ENCODE peak calls at places on chromosomes 3 and 15, in nine cellular contexts. One of them, this sample, is unnamed.

GRCh38 chr3:13772321-13772745 is 107.5 kb downstream of the WNT7A start:
- DNase-seq in activated CD4-positive, alpha-beta T cell treated with anti-CD3 and anti-CD28 coated beads for 1 hour: no peak
- DNase-seq in HTR-8/SVneo: no peak
- DNase-seq in fibroblast of lung: no peak
- DNase-seq in C1 segment of cervical spinal cord: no peak
- DNase-seq in mucosa of gallbladder: no peak
- DNase-seq in stimulated activated CD4-positive, alpha-beta T cell treated with anti-CD3 and anti-CD28 coated beads, Interleukin-1b, Interleukin-23, amount 100 ng/mL, for 1 hour: no peak
- DNase-seq in pancreas: no peak
- DNase-seq in activated gamma-delta T cell treated with anti-CD3 and anti-CD28 coated beads, Interleukin-2, amount 50 U/mL, for 16 hours: no peak
- DNase-seq in this sample: no peak

GRCh38 chr3:192188218-192188835 is 539.0 kb downstream of the FGF12 start:
- DNase-seq in activated CD4-positive, alpha-beta T cell treated with anti-CD3 and anti-CD28 coated beads for 1 hour: no peak
- DNase-seq in HTR-8/SVneo: peak
- DNase-seq in fibroblast of lung: peak
- DNase-seq in C1 segment of cervical spinal cord: no peak
- DNase-seq in mucosa of gallbladder: peak
- DNase-seq in stimulated activated CD4-positive, alpha-beta T cell treated with anti-CD3 and anti-CD28 coated beads, Interleukin-1b, Interleukin-23, amount 100 ng/mL, for 1 hour: peak
- DNase-seq in pancreas: peak
- DNase-seq in activated gamma-delta T cell treated with anti-CD3 and anti-CD28 coated beads, Interleukin-2, amount 50 U/mL, for 16 hours: no peak
- DNase-seq in this sample: peak

GRCh38 chr3:188531210-188531609 is 377.3 kb downstream of the LPP start:
- DNase-seq in activated CD4-positive, alpha-beta T cell treated with anti-CD3 and anti-CD28 coated beads for 1 hour: no peak
- DNase-seq in HTR-8/SVneo: no peak
- DNase-seq in fibroblast of lung: peak
- DNase-seq in C1 segment of cervical spinal cord: no peak
- DNase-seq in mucosa of gallbladder: no peak
- DNase-seq in stimulated activated CD4-positive, alpha-beta T cell treated with anti-CD3 and anti-CD28 coated beads, Interleukin-1b, Interleukin-23, amount 100 ng/mL, for 1 hour: no peak
- DNase-seq in pancreas: no peak
- DNase-seq in activated gamma-delta T cell treated with anti-CD3 and anti-CD28 coated beads, Interleukin-2, amount 50 U/mL, for 16 hours: no peak
- DNase-seq in this sample: no peak

GRCh38 chr15:93347917-93348316 is 258.9 kb upstream of the RGMA start:
- DNase-seq in activated CD4-positive, alpha-beta T cell treated with anti-CD3 and anti-CD28 coated beads for 1 hour: no peak
- DNase-seq in HTR-8/SVneo: no peak
- DNase-seq in fibroblast of lung: no peak
- DNase-seq in C1 segment of cervical spinal cord: no peak
- DNase-seq in mucosa of gallbladder: no peak
- DNase-seq in stimulated activated CD4-positive, alpha-beta T cell treated with anti-CD3 and anti-CD28 coated beads, Interleukin-1b, Interleukin-23, amount 100 ng/mL, for 1 hour: no peak
- DNase-seq in pancreas: no peak
- DNase-seq in activated gamma-delta T cell treated with anti-CD3 and anti-CD28 coated beads, Interleukin-2, amount 50 U/mL, for 16 hours: no peak
- DNase-seq in this sample: no peak

GRCh38 chr3:8856031-8856430 is 86.6 kb upstream of the OXTR start:
- DNase-seq in activated CD4-positive, alpha-beta T cell treated with anti-CD3 and anti-CD28 coated beads for 1 hour: no peak
- DNase-seq in HTR-8/SVneo: no peak
- DNase-seq in fibroblast of lung: no peak
- DNase-seq in C1 segment of cervical spinal cord: no peak
- DNase-seq in mucosa of gallbladder: no peak
- DNase-seq in stimulated activated CD4-positive, alpha-beta T cell treated with anti-CD3 and anti-CD28 coated beads, Interleukin-1b, Interleukin-23, amount 100 ng/mL, for 1 hour: no peak
- DNase-seq in pancreas: no peak
- DNase-seq in activated gamma-delta T cell treated with anti-CD3 and anti-CD28 coated beads, Interleukin-2, amount 50 U/mL, for 16 hours: no peak
- DNase-seq in this sample: no peak

GRCh38 chr15:77002436-77002835 is 7.5 kb downstream of the PSTPIP1 start:
- DNase-seq in activated CD4-positive, alpha-beta T cell treated with anti-CD3 and anti-CD28 coated beads for 1 hour: no peak
- DNase-seq in HTR-8/SVneo: no peak
- DNase-seq in fibroblast of lung: peak
- DNase-seq in C1 segment of cervical spinal cord: no peak
- DNase-seq in mucosa of gallbladder: no peak
- DNase-seq in stimulated activated CD4-positive, alpha-beta T cell treated with anti-CD3 and anti-CD28 coated beads, Interleukin-1b, Interleukin-23, amount 100 ng/mL, for 1 hour: no peak
- DNase-seq in pancreas: peak
- DNase-seq in activated gamma-delta T cell treated with anti-CD3 and anti-CD28 coated beads, Interleukin-2, amount 50 U/mL, for 16 hours: no peak
- DNase-seq in this sample: no peak

GRCh38 chr15:45429974-45430792 is 51.8 kb upstream of the GATM start:
- DNase-seq in activated CD4-positive, alpha-beta T cell treated with anti-CD3 and anti-CD28 coated beads for 1 hour: peak
- DNase-seq in HTR-8/SVneo: peak
- DNase-seq in fibroblast of lung: peak
- DNase-seq in C1 segment of cervical spinal cord: no peak
- DNase-seq in mucosa of gallbladder: peak
- DNase-seq in stimulated activated CD4-positive, alpha-beta T cell treated with anti-CD3 and anti-CD28 coated beads, Interleukin-1b, Interleukin-23, amount 100 ng/mL, for 1 hour: peak
- DNase-seq in pancreas: peak
- DNase-seq in activated gamma-delta T cell treated with anti-CD3 and anti-CD28 coated beads, Interleukin-2, amount 50 U/mL, for 16 hours: peak
- DNase-seq in this sample: peak

GRCh38 chr3:129398803-129399144 is 29.7 kb downstream of the EFCAB12 start:
- DNase-seq in activated CD4-positive, alpha-beta T cell treated with anti-CD3 and anti-CD28 coated beads for 1 hour: no peak
- DNase-seq in HTR-8/SVneo: no peak
- DNase-seq in fibroblast of lung: peak
- DNase-seq in C1 segment of cervical spinal cord: no peak
- DNase-seq in mucosa of gallbladder: no peak
- DNase-seq in stimulated activated CD4-positive, alpha-beta T cell treated with anti-CD3 and anti-CD28 coated beads, Interleukin-1b, Interleukin-23, amount 100 ng/mL, for 1 hour: no peak
- DNase-seq in pancreas: no peak
- DNase-seq in activated gamma-delta T cell treated with anti-CD3 and anti-CD28 coated beads, Interleukin-2, amount 50 U/mL, for 16 hours: no peak
- DNase-seq in this sample: peak

GRCh38 chr3:190585771-190586630 is 72.1 kb downstream of the IL1RAP start:
- DNase-seq in activated CD4-positive, alpha-beta T cell treated with anti-CD3 and anti-CD28 coated beads for 1 hour: no peak
- DNase-seq in HTR-8/SVneo: peak
- DNase-seq in fibroblast of lung: peak
- DNase-seq in C1 segment of cervical spinal cord: no peak
- DNase-seq in mucosa of gallbladder: peak
- DNase-seq in stimulated activated CD4-positive, alpha-beta T cell treated with anti-CD3 and anti-CD28 coated beads, Interleukin-1b, Interleukin-23, amount 100 ng/mL, for 1 hour: peak
- DNase-seq in pancreas: no peak
- DNase-seq in activated gamma-delta T cell treated with anti-CD3 and anti-CD28 coated beads, Interleukin-2, amount 50 U/mL, for 16 hours: no peak
- DNase-seq in this sample: no peak

GRCh38 chr3:194176274-194176991 is 40.5 kb downstream of the HES1 start:
- DNase-seq in activated CD4-positive, alpha-beta T cell treated with anti-CD3 and anti-CD28 coated beads for 1 hour: no peak
- DNase-seq in HTR-8/SVneo: no peak
- DNase-seq in fibroblast of lung: no peak
- DNase-seq in C1 segment of cervical spinal cord: no peak
- DNase-seq in mucosa of gallbladder: no peak
- DNase-seq in stimulated activated CD4-positive, alpha-beta T cell treated with anti-CD3 and anti-CD28 coated beads, Interleukin-1b, Interleukin-23, amount 100 ng/mL, for 1 hour: no peak
- DNase-seq in pancreas: no peak
- DNase-seq in activated gamma-delta T cell treated with anti-CD3 and anti-CD28 coated beads, Interleukin-2, amount 50 U/mL, for 16 hours: no peak
- DNase-seq in this sample: peak

GRCh38 chr3:52171577-52172261 is 17.5 kb upstream of the POC1A start:
- DNase-seq in activated CD4-positive, alpha-beta T cell treated with anti-CD3 and anti-CD28 coated beads for 1 hour: no peak
- DNase-seq in HTR-8/SVneo: peak
- DNase-seq in fibroblast of lung: peak
- DNase-seq in C1 segment of cervical spinal cord: no peak
- DNase-seq in mucosa of gallbladder: no peak
- DNase-seq in stimulated activated CD4-positive, alpha-beta T cell treated with anti-CD3 and anti-CD28 coated beads, Interleukin-1b, Interleukin-23, amount 100 ng/mL, for 1 hour: no peak
- DNase-seq in pancreas: no peak
- DNase-seq in activated gamma-delta T cell treated with anti-CD3 and anti-CD28 coated beads, Interleukin-2, amount 50 U/mL, for 16 hours: no peak
- DNase-seq in this sample: no peak

GRCh38 chr3:32384938-32385337 is 6.7 kb upstream of the CMTM7 start:
- DNase-seq in activated CD4-positive, alpha-beta T cell treated with anti-CD3 and anti-CD28 coated beads for 1 hour: no peak
- DNase-seq in HTR-8/SVneo: no peak
- DNase-seq in fibroblast of lung: peak
- DNase-seq in C1 segment of cervical spinal cord: no peak
- DNase-seq in mucosa of gallbladder: no peak
- DNase-seq in stimulated activated CD4-positive, alpha-beta T cell treated with anti-CD3 and anti-CD28 coated beads, Interleukin-1b, Interleukin-23, amount 100 ng/mL, for 1 hour: no peak
- DNase-seq in pancreas: no peak
- DNase-seq in activated gamma-delta T cell treated with anti-CD3 and anti-CD28 coated beads, Interleukin-2, amount 50 U/mL, for 16 hours: no peak
- DNase-seq in this sample: peak

GRCh38 chr15:63088532-63089245 is 33.0 kb upstream of the LACTB start:
- DNase-seq in activated CD4-positive, alpha-beta T cell treated with anti-CD3 and anti-CD28 coated beads for 1 hour: no peak
- DNase-seq in HTR-8/SVneo: no peak
- DNase-seq in fibroblast of lung: no peak
- DNase-seq in C1 segment of cervical spinal cord: no peak
- DNase-seq in mucosa of gallbladder: no peak
- DNase-seq in stimulated activated CD4-positive, alpha-beta T cell treated with anti-CD3 and anti-CD28 coated beads, Interleukin-1b, Interleukin-23, amount 100 ng/mL, for 1 hour: no peak
- DNase-seq in pancreas: no peak
- DNase-seq in activated gamma-delta T cell treated with anti-CD3 and anti-CD28 coated beads, Interleukin-2, amount 50 U/mL, for 16 hours: no peak
- DNase-seq in this sample: no peak

GRCh38 chr3:42746455-42747450 is 26.3 kb downstream of the CCDC13 start:
- DNase-seq in activated CD4-positive, alpha-beta T cell treated with anti-CD3 and anti-CD28 coated beads for 1 hour: no peak
- DNase-seq in HTR-8/SVneo: no peak
- DNase-seq in fibroblast of lung: peak
- DNase-seq in C1 segment of cervical spinal cord: no peak
- DNase-seq in mucosa of gallbladder: peak
- DNase-seq in stimulated activated CD4-positive, alpha-beta T cell treated with anti-CD3 and anti-CD28 coated beads, Interleukin-1b, Interleukin-23, amount 100 ng/mL, for 1 hour: no peak
- DNase-seq in pancreas: no peak
- DNase-seq in activated gamma-delta T cell treated with anti-CD3 and anti-CD28 coated beads, Interleukin-2, amount 50 U/mL, for 16 hours: no peak
- DNase-seq in this sample: no peak

GRCh38 chr15:64780600-64781156 is 5.3 kb upstream of the RBPMS2 start:
- DNase-seq in activated CD4-positive, alpha-beta T cell treated with anti-CD3 and anti-CD28 coated beads for 1 hour: no peak
- DNase-seq in HTR-8/SVneo: no peak
- DNase-seq in fibroblast of lung: no peak
- DNase-seq in C1 segment of cervical spinal cord: no peak
- DNase-seq in mucosa of gallbladder: no peak
- DNase-seq in stimulated activated CD4-positive, alpha-beta T cell treated with anti-CD3 and anti-CD28 coated beads, Interleukin-1b, Interleukin-23, amount 100 ng/mL, for 1 hour: no peak
- DNase-seq in pancreas: no peak
- DNase-seq in activated gamma-delta T cell treated with anti-CD3 and anti-CD28 coated beads, Interleukin-2, amount 50 U/mL, for 16 hours: no peak
- DNase-seq in this sample: no peak

GRCh38 chr3:151795276-151795675 is 18.6 kb upstream of the AADAC start:
- DNase-seq in activated CD4-positive, alpha-beta T cell treated with anti-CD3 and anti-CD28 coated beads for 1 hour: no peak
- DNase-seq in HTR-8/SVneo: peak
- DNase-seq in fibroblast of lung: peak
- DNase-seq in C1 segment of cervical spinal cord: no peak
- DNase-seq in mucosa of gallbladder: no peak
- DNase-seq in stimulated activated CD4-positive, alpha-beta T cell treated with anti-CD3 and anti-CD28 coated beads, Interleukin-1b, Interleukin-23, amount 100 ng/mL, for 1 hour: no peak
- DNase-seq in pancreas: no peak
- DNase-seq in activated gamma-delta T cell treated with anti-CD3 and anti-CD28 coated beads, Interleukin-2, amount 50 U/mL, for 16 hours: no peak
- DNase-seq in this sample: no peak

GRCh38 chr3:60076307-60076706 is 1026.5 kb upstream of the CFAP20DC start:
- DNase-seq in activated CD4-positive, alpha-beta T cell treated with anti-CD3 and anti-CD28 coated beads for 1 hour: no peak
- DNase-seq in HTR-8/SVneo: no peak
- DNase-seq in fibroblast of lung: peak
- DNase-seq in C1 segment of cervical spinal cord: no peak
- DNase-seq in mucosa of gallbladder: no peak
- DNase-seq in stimulated activated CD4-positive, alpha-beta T cell treated with anti-CD3 and anti-CD28 coated beads, Interleukin-1b, Interleukin-23, amount 100 ng/mL, for 1 hour: no peak
- DNase-seq in pancreas: no peak
- DNase-seq in activated gamma-delta T cell treated with anti-CD3 and anti-CD28 coated beads, Interleukin-2, amount 50 U/mL, for 16 hours: no peak
- DNase-seq in this sample: no peak

GRCh38 chr3:77906102-77906709 is 866.3 kb downstream of the ROBO2 start:
- DNase-seq in activated CD4-positive, alpha-beta T cell treated with anti-CD3 and anti-CD28 coated beads for 1 hour: no peak
- DNase-seq in HTR-8/SVneo: no peak
- DNase-seq in fibroblast of lung: peak
- DNase-seq in C1 segment of cervical spinal cord: no peak
- DNase-seq in mucosa of gallbladder: no peak
- DNase-seq in stimulated activated CD4-positive, alpha-beta T cell treated with anti-CD3 and anti-CD28 coated beads, Interleukin-1b, Interleukin-23, amount 100 ng/mL, for 1 hour: no peak
- DNase-seq in pancreas: no peak
- DNase-seq in activated gamma-delta T cell treated with anti-CD3 and anti-CD28 coated beads, Interleukin-2, amount 50 U/mL, for 16 hours: no peak
- DNase-seq in this sample: no peak

GRCh38 chr3:120113128-120114116 is 19.2 kb upstream of the GSK3B start:
- DNase-seq in activated CD4-positive, alpha-beta T cell treated with anti-CD3 and anti-CD28 coated beads for 1 hour: no peak
- DNase-seq in HTR-8/SVneo: peak
- DNase-seq in fibroblast of lung: peak
- DNase-seq in C1 segment of cervical spinal cord: no peak
- DNase-seq in mucosa of gallbladder: no peak
- DNase-seq in stimulated activated CD4-positive, alpha-beta T cell treated with anti-CD3 and anti-CD28 coated beads, Interleukin-1b, Interleukin-23, amount 100 ng/mL, for 1 hour: no peak
- DNase-seq in pancreas: no peak
- DNase-seq in activated gamma-delta T cell treated with anti-CD3 and anti-CD28 coated beads, Interleukin-2, amount 50 U/mL, for 16 hours: no peak
- DNase-seq in this sample: no peak

GRCh38 chr3:43923101-43923979 is 232.6 kb downstream of the ABHD5 start:
- DNase-seq in activated CD4-positive, alpha-beta T cell treated with anti-CD3 and anti-CD28 coated beads for 1 hour: no peak
- DNase-seq in HTR-8/SVneo: no peak
- DNase-seq in fibroblast of lung: no peak
- DNase-seq in C1 segment of cervical spinal cord: no peak
- DNase-seq in mucosa of gallbladder: no peak
- DNase-seq in stimulated activated CD4-positive, alpha-beta T cell treated with anti-CD3 and anti-CD28 coated beads, Interleukin-1b, Interleukin-23, amount 100 ng/mL, for 1 hour: no peak
- DNase-seq in pancreas: no peak
- DNase-seq in activated gamma-delta T cell treated with anti-CD3 and anti-CD28 coated beads, Interleukin-2, amount 50 U/mL, for 16 hours: no peak
- DNase-seq in this sample: peak

GRCh38 chr3:81302045-81302444 is 459.4 kb downstream of the GBE1 start:
- DNase-seq in activated CD4-positive, alpha-beta T cell treated with anti-CD3 and anti-CD28 coated beads for 1 hour: no peak
- DNase-seq in HTR-8/SVneo: peak
- DNase-seq in fibroblast of lung: peak
- DNase-seq in C1 segment of cervical spinal cord: no peak
- DNase-seq in mucosa of gallbladder: peak
- DNase-seq in stimulated activated CD4-positive, alpha-beta T cell treated with anti-CD3 and anti-CD28 coated beads, Interleukin-1b, Interleukin-23, amount 100 ng/mL, for 1 hour: no peak
- DNase-seq in pancreas: no peak
- DNase-seq in activated gamma-delta T cell treated with anti-CD3 and anti-CD28 coated beads, Interleukin-2, amount 50 U/mL, for 16 hours: no peak
- DNase-seq in this sample: peak

GRCh38 chr3:64685331-64685799 is 2.4 kb downstream of the ADAMTS9 start:
- DNase-seq in activated CD4-positive, alpha-beta T cell treated with anti-CD3 and anti-CD28 coated beads for 1 hour: no peak
- DNase-seq in HTR-8/SVneo: no peak
- DNase-seq in fibroblast of lung: peak
- DNase-seq in C1 segment of cervical spinal cord: no peak
- DNase-seq in mucosa of gallbladder: peak
- DNase-seq in stimulated activated CD4-positive, alpha-beta T cell treated with anti-CD3 and anti-CD28 coated beads, Interleukin-1b, Interleukin-23, amount 100 ng/mL, for 1 hour: no peak
- DNase-seq in pancreas: no peak
- DNase-seq in activated gamma-delta T cell treated with anti-CD3 and anti-CD28 coated beads, Interleukin-2, amount 50 U/mL, for 16 hours: no peak
- DNase-seq in this sample: no peak

GRCh38 chr15:33789141-33789540 is 179.2 kb upstream of the CHRM5 start:
- DNase-seq in activated CD4-positive, alpha-beta T cell treated with anti-CD3 and anti-CD28 coated beads for 1 hour: no peak
- DNase-seq in HTR-8/SVneo: peak
- DNase-seq in fibroblast of lung: peak
- DNase-seq in C1 segment of cervical spinal cord: no peak
- DNase-seq in mucosa of gallbladder: no peak
- DNase-seq in stimulated activated CD4-positive, alpha-beta T cell treated with anti-CD3 and anti-CD28 coated beads, Interleukin-1b, Interleukin-23, amount 100 ng/mL, for 1 hour: no peak
- DNase-seq in pancreas: no peak
- DNase-seq in activated gamma-delta T cell treated with anti-CD3 and anti-CD28 coated beads, Interleukin-2, amount 50 U/mL, for 16 hours: no peak
- DNase-seq in this sample: peak

GRCh38 chr3:85560088-85560790 is 601.5 kb downstream of the CADM2 start:
- DNase-seq in activated CD4-positive, alpha-beta T cell treated with anti-CD3 and anti-CD28 coated beads for 1 hour: no peak
- DNase-seq in HTR-8/SVneo: no peak
- DNase-seq in fibroblast of lung: peak
- DNase-seq in C1 segment of cervical spinal cord: no peak
- DNase-seq in mucosa of gallbladder: no peak
- DNase-seq in stimulated activated CD4-positive, alpha-beta T cell treated with anti-CD3 and anti-CD28 coated beads, Interleukin-1b, Interleukin-23, amount 100 ng/mL, for 1 hour: no peak
- DNase-seq in pancreas: no peak
- DNase-seq in activated gamma-delta T cell treated with anti-CD3 and anti-CD28 coated beads, Interleukin-2, amount 50 U/mL, for 16 hours: no peak
- DNase-seq in this sample: no peak

GRCh38 chr3:136042608-136043221 is 77.2 kb downstream of the PPP2R3A start:
- DNase-seq in activated CD4-positive, alpha-beta T cell treated with anti-CD3 and anti-CD28 coated beads for 1 hour: no peak
- DNase-seq in HTR-8/SVneo: peak
- DNase-seq in fibroblast of lung: peak
- DNase-seq in C1 segment of cervical spinal cord: no peak
- DNase-seq in mucosa of gallbladder: no peak
- DNase-seq in stimulated activated CD4-positive, alpha-beta T cell treated with anti-CD3 and anti-CD28 coated beads, Interleukin-1b, Interleukin-23, amount 100 ng/mL, for 1 hour: no peak
- DNase-seq in pancreas: no peak
- DNase-seq in activated gamma-delta T cell treated with anti-CD3 and anti-CD28 coated beads, Interleukin-2, amount 50 U/mL, for 16 hours: no peak
- DNase-seq in this sample: no peak

GRCh38 chr3:2166552-2166951 is 67.9 kb downstream of the CNTN4 start:
- DNase-seq in activated CD4-positive, alpha-beta T cell treated with anti-CD3 and anti-CD28 coated beads for 1 hour: no peak
- DNase-seq in HTR-8/SVneo: no peak
- DNase-seq in fibroblast of lung: no peak
- DNase-seq in C1 segment of cervical spinal cord: no peak
- DNase-seq in mucosa of gallbladder: no peak
- DNase-seq in stimulated activated CD4-positive, alpha-beta T cell treated with anti-CD3 and anti-CD28 coated beads, Interleukin-1b, Interleukin-23, amount 100 ng/mL, for 1 hour: no peak
- DNase-seq in pancreas: no peak
- DNase-seq in activated gamma-delta T cell treated with anti-CD3 and anti-CD28 coated beads, Interleukin-2, amount 50 U/mL, for 16 hours: no peak
- DNase-seq in this sample: no peak

GRCh38 chr15:74988007-74988800 is 7.2 kb upstream of the SCAMP5 start:
- DNase-seq in activated CD4-positive, alpha-beta T cell treated with anti-CD3 and anti-CD28 coated beads for 1 hour: no peak
- DNase-seq in HTR-8/SVneo: peak
- DNase-seq in fibroblast of lung: peak
- DNase-seq in C1 segment of cervical spinal cord: no peak
- DNase-seq in mucosa of gallbladder: peak
- DNase-seq in stimulated activated CD4-positive, alpha-beta T cell treated with anti-CD3 and anti-CD28 coated beads, Interleukin-1b, Interleukin-23, amount 100 ng/mL, for 1 hour: no peak
- DNase-seq in pancreas: peak
- DNase-seq in activated gamma-delta T cell treated with anti-CD3 and anti-CD28 coated beads, Interleukin-2, amount 50 U/mL, for 16 hours: no peak
- DNase-seq in this sample: peak

GRCh38 chr15:69014454-69014853 is at the start of gene NOX5:
- DNase-seq in activated CD4-positive, alpha-beta T cell treated with anti-CD3 and anti-CD28 coated beads for 1 hour: no peak
- DNase-seq in HTR-8/SVneo: peak
- DNase-seq in fibroblast of lung: no peak
- DNase-seq in C1 segment of cervical spinal cord: no peak
- DNase-seq in mucosa of gallbladder: no peak
- DNase-seq in stimulated activated CD4-positive, alpha-beta T cell treated with anti-CD3 and anti-CD28 coated beads, Interleukin-1b, Interleukin-23, amount 100 ng/mL, for 1 hour: no peak
- DNase-seq in pancreas: no peak
- DNase-seq in activated gamma-delta T cell treated with anti-CD3 and anti-CD28 coated beads, Interleukin-2, amount 50 U/mL, for 16 hours: no peak
- DNase-seq in this sample: no peak

GRCh38 chr15:100221461-100222348 is 120.1 kb downstream of the ADAMTS17 start:
- DNase-seq in activated CD4-positive, alpha-beta T cell treated with anti-CD3 and anti-CD28 coated beads for 1 hour: no peak
- DNase-seq in HTR-8/SVneo: no peak
- DNase-seq in fibroblast of lung: no peak
- DNase-seq in C1 segment of cervical spinal cord: no peak
- DNase-seq in mucosa of gallbladder: no peak
- DNase-seq in stimulated activated CD4-positive, alpha-beta T cell treated with anti-CD3 and anti-CD28 coated beads, Interleukin-1b, Interleukin-23, amount 100 ng/mL, for 1 hour: no peak
- DNase-seq in pancreas: no peak
- DNase-seq in activated gamma-delta T cell treated with anti-CD3 and anti-CD28 coated beads, Interleukin-2, amount 50 U/mL, for 16 hours: no peak
- DNase-seq in this sample: no peak

GRCh38 chr3:27195059-27195458 is 174.1 kb downstream of the NEK10 start:
- DNase-seq in activated CD4-positive, alpha-beta T cell treated with anti-CD3 and anti-CD28 coated beads for 1 hour: no peak
- DNase-seq in HTR-8/SVneo: no peak
- DNase-seq in fibroblast of lung: peak
- DNase-seq in C1 segment of cervical spinal cord: no peak
- DNase-seq in mucosa of gallbladder: no peak
- DNase-seq in stimulated activated CD4-positive, alpha-beta T cell treated with anti-CD3 and anti-CD28 coated beads, Interleukin-1b, Interleukin-23, amount 100 ng/mL, for 1 hour: no peak
- DNase-seq in pancreas: no peak
- DNase-seq in activated gamma-delta T cell treated with anti-CD3 and anti-CD28 coated beads, Interleukin-2, amount 50 U/mL, for 16 hours: no peak
- DNase-seq in this sample: no peak

GRCh38 chr3:196326936-196327335 is 8.9 kb upstream of the DYNLT2B start:
- DNase-seq in activated CD4-positive, alpha-beta T cell treated with anti-CD3 and anti-CD28 coated beads for 1 hour: no peak
- DNase-seq in HTR-8/SVneo: no peak
- DNase-seq in fibroblast of lung: no peak
- DNase-seq in C1 segment of cervical spinal cord: no peak
- DNase-seq in mucosa of gallbladder: no peak
- DNase-seq in stimulated activated CD4-positive, alpha-beta T cell treated with anti-CD3 and anti-CD28 coated beads, Interleukin-1b, Interleukin-23, amount 100 ng/mL, for 1 hour: no peak
- DNase-seq in pancreas: no peak
- DNase-seq in activated gamma-delta T cell treated with anti-CD3 and anti-CD28 coated beads, Interleukin-2, amount 50 U/mL, for 16 hours: no peak
- DNase-seq in this sample: no peak

This sample was measured in nephron progenitor cell.